ENCODE peak calls at places on chromosomes 11 and 22, in six cellular contexts. J is hepatocyte, S is IMR-90, Q is H1, C is ovary, P is RWPE1. V is an unnamed sample.

GRCh38 chr11:92306966-92307504 is 82.4 kb downstream of the FAT3 start:
- DNase-seq in J (no peak), S (no peak), Q (no peak), C (no peak), P (no peak), V (no peak)

GRCh38 chr22:30865656-30866055 is 102.9 kb downstream of the MORC2 start:
- DNase-seq in J (no peak), S (no peak), Q (peak), C (no peak), P (no peak), V (no peak)

GRCh38 chr11:130204703-130205095 is 45.1 kb downstream of the ST14 start:
- DNase-seq in J (no peak), S (no peak), Q (no peak), C (no peak), P (no peak), V (no peak)

GRCh38 chr22:25754527-25755202 is 12.7 kb downstream of the MYO18B start:
- DNase-seq in J (no peak), S (peak), Q (no peak), C (no peak), P (no peak), V (no peak)

GRCh38 chr11:19076744-19077589 is 16.4 kb upstream of the MRGPRX2 start:
- DNase-seq in J (peak), S (peak), Q (peak), C (no peak), P (peak), V (peak)

GRCh38 chr11:119361056-119361787 is 14.7 kb upstream of the MFRP start:
- DNase-seq in J (peak), S (peak), Q (no peak), C (peak), P (peak), V (peak)

GRCh38 chr22:49780992-49781782 is 46.5 kb downstream of the BRD1 start:
- DNase-seq in J (no peak), S (no peak), Q (no peak), C (no peak), P (no peak), V (no peak)

GRCh38 chr22:30290679-30291333 is 1.5 kb upstream of the CASTOR1 start:
- DNase-seq in J (peak), S (peak), Q (no peak), C (peak), P (peak), V (no peak)

GRCh38 chr22:21707677-21708076 is 27.9 kb downstream of the YPEL1 start:
- DNase-seq in J (no peak), S (peak), Q (no peak), C (no peak), P (no peak), V (no peak)

GRCh38 chr11:111770581-111771134 is 4.5 kb upstream of the PPP2R1B start:
- DNase-seq in J (no peak), S (no peak), Q (no peak), C (no peak), P (no peak), V (no peak)

GRCh38 chr11:61874460-61874809 is 16.9 kb downstream of the FADS3 start:
- DNase-seq in J (no peak), S (no peak), Q (no peak), C (no peak), P (no peak), V (no peak)

DNA sequence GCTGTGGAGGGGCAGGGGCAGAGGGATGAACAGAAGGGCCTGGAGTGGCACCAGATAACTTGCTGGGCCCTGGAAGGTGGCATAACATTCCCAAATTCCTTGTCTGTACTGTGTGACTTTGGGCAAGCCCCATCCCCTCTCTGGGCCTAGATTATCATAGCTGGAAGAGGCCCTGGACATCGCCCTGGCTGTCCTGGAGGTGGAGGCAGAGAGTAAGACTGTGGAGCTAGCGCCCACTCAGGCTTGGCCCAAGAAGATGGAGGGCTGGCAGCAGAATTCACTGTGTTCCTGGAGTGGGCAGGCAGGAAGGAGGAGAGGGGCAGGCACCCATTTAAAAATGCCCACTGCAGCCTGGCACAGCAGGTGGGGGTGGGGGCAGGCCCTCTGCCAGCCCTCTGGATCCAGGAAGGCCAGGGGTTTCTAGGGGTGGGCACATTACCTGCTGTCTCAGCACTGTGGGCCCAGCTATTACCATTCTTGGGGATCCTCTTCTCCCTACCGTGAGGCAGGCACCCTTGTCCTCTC is 22.6 kb downstream of the ARHGEF17 start:
- DNase-seq in J (peak), S (peak), Q (no peak), C (no peak), P (no peak), V (peak)
- TF ChIP-seq CTCF in J (peak), S (peak), Q (peak), C (no peak), P (no peak), V (no peak)

DNA sequence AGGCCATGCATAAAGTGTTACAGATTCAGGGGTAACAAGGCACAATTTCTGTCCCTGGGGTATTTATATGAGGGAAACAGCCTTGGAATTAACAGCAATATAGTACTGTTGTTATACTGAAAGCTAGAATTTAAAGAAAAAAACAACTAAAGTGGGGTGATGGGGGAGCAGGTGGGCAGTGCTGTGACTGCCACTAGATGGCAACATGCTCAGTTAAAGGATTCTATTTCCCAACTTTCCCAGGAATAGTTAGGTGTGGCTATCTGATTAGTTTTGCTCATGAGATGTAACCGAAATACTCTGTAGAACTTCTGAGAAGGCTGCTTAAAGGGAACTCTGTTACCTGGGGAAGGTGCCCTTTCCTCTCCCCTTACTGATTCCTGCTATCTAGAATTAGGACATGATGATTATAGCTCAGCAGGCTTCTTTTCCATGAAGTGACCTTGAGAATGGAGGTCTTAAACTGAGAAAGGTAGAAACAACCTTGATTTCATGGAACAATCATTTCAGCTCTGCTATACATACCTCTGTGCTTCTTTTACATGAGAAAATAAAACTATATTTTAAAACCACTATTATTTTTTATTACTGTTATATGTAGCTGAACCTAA is 102.6 kb downstream of the RELT start:
- DNase-seq in J (peak), S (peak), Q (no peak), C (no peak), P (peak), V (no peak)
- TF ChIP-seq CTCF in J (peak), S (peak), Q (peak), C (no peak), P (peak), V (peak)

GRCh38 chr11:100732949-100733348 is 45.9 kb downstream of the ARHGAP42 start:
- DNase-seq in J (no peak), S (no peak), Q (no peak), C (no peak), P (no peak), V (no peak)

GRCh38 chr11:100734743-100735527 is 47.8 kb downstream of the ARHGAP42 start:
- DNase-seq in J (no peak), S (no peak), Q (no peak), C (no peak), P (no peak), V (no peak)

GRCh38 chr11:100739636-100740035 is 52.5 kb downstream of the ARHGAP42 start:
- DNase-seq in J (peak), S (peak), Q (no peak), C (peak), P (no peak), V (peak)

GRCh38 chr11:100738701-100739100 is 51.6 kb downstream of the ARHGAP42 start:
- DNase-seq in J (no peak), S (no peak), Q (no peak), C (no peak), P (no peak), V (no peak)

GRCh38 chr11:100735949-100736675 is 49.0 kb downstream of the ARHGAP42 start:
- DNase-seq in J (no peak), S (peak), Q (no peak), C (no peak), P (no peak), V (no peak)
- TF ChIP-seq CTCF in J (no peak), S (no peak), Q (no peak), C (no peak), P (no peak), V (no peak)

GRCh38 chr11:133541331-133542095 is 9.2 kb upstream of the OPCML start:
- DNase-seq in J (no peak), S (no peak), Q (peak), C (no peak), P (no peak), V (peak)
- TF ChIP-seq CTCF in J (peak), S (no peak), Q (peak), C (no peak), P (no peak), V (peak)

GRCh38 chr11:69444381-69445130 is 36.9 kb upstream of the LINC01488 start:
- DNase-seq in J (peak), S (peak), Q (peak), C (no peak), P (peak), V (peak)
- TF ChIP-seq CTCF in J (peak), S (peak), Q (peak), C (no peak), P (no peak), V (peak)

GRCh38 chr11:122294041-122294440 is 178.0 kb upstream of the BLID start:
- DNase-seq in J (no peak), S (no peak), Q (no peak), C (no peak), P (no peak), V (no peak)

DNA sequence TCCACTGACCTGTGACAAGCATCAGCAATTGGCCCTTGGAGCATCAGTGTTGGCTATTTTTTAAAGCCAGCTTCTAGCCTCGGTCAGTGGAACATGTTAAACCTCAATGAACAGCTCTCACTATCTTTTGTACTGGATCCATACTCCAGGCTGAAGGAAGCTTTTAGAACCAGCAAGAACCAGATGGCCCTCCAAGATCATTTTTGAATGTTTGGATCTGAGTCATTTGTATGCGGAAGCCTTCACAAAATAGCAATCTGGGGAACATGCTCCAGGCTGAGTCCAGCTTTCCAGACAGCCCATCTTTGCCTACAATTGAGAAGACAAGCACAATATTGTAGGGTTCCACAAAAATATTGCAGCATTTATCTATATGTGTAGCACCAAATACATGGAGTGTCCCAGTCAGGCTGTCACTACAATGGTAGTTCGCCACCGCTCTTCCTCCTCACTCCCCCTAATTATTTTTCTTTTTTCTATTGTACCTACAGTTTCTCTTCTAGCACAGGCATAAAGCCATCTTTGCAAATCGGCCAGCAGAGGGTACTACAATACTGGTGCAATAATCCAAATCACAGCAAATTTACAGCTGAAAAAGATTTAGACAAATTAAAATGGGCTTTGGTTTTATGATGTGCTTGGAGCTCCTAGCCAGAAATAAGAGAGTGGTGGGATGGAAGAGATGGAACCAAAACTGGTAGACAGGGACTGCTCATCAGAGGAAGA is 177.4 kb upstream of the BLID start:
- DNase-seq in J (no peak), S (peak), Q (no peak), C (no peak), P (no peak), V (no peak)
- TF ChIP-seq CTCF in J (peak), S (peak), Q (peak), C (no peak), P (no peak), V (no peak)